ENCODE peak calls at places on chromosome 17, in eight cellular contexts. P, Z, F, W, S, J, I and U are unnamed samples.

GRCh38 chr17:34533811-34534527 is 45.4 kb upstream of the TMEM132E start:
- DNase-seq in P (no peak), Z (no peak), J (no peak), S (no peak), I (no peak), F (no peak), W (no peak), U (no peak)

GRCh38 chr17:45020354-45021138 is 30.9 kb downstream of the DCAKD start:
- DNase-seq in P (no peak), I (peak; percentile 69), S (no peak), J (no peak), F (no peak), Z (peak; percentile 22), W (no peak), U (no peak)

GRCh38 chr17:31854672-31855071 is 4.4 kb downstream of the COPRS start:
- DNase-seq in J (no peak), S (no peak), F (no peak), P (no peak), Z (no peak), W (no peak), I (no peak), U (no peak)

GRCh38 chr17:34981538-34982241 is 1.4 kb downstream of the LIG3 start:
- DNase-seq in I (no peak), Z (peak; percentile 47), P (no peak), S (no peak), F (no peak), W (peak; percentile 37), J (no peak), U (peak; percentile 40)

GRCh38 chr17:43740541-43740940 is 18.1 kb downstream of the SOST start:
- DNase-seq in I (no peak), P (no peak), Z (peak; percentile 59), F (no peak), J (no peak), S (no peak), W (no peak), U (no peak)

GRCh38 chr17:1110844-1111598 is 68.8 kb downstream of the ABR start:
- DNase-seq in F (no peak), P (peak; percentile 90), I (peak; percentile 53), W (peak; percentile 65), J (peak; percentile 79), S (peak; percentile 88), Z (peak; percentile 91), U (no peak)

GRCh38 chr17:3754458-3755334 is 31.0 kb downstream of the HASPIN start:
- DNase-seq in F (no peak), P (no peak), Z (no peak), S (peak; percentile 95), J (no peak), W (peak; percentile 79), I (peak; percentile 99), U (peak; percentile 94)

GRCh38 chr17:78532922-78533640 is 44.1 kb downstream of the DNAH17 start:
- DNase-seq in P (peak; percentile 90), F (no peak), I (no peak), J (no peak), Z (peak; percentile 68), W (no peak), S (peak; percentile 27), U (no peak)

GRCh38 chr17:39627170-39627716 is 491 bp downstream of the PPP1R1B start:
- DNase-seq in I (no peak), J (no peak), S (no peak), F (no peak), P (no peak), W (peak; percentile 62), Z (no peak), U (no peak)

GRCh38 chr17:40283662-40284061 is 4.0 kb upstream of the CDC6 start:
- DNase-seq in P (peak; percentile 46), I (no peak), F (no peak), Z (peak; percentile 96), W (no peak), S (peak; percentile 87), J (no peak), U (no peak)

GRCh38 chr17:65190467-65191095 is 53.4 kb downstream of the RGS9 start:
- DNase-seq in I (no peak), W (no peak), P (no peak), F (no peak), S (no peak), Z (peak; percentile 89), J (no peak), U (no peak)

GRCh38 chr17:31470592-31470991 is 79.1 kb downstream of the RAB11FIP4 start:
- DNase-seq in I (no peak), Z (no peak), F (no peak), S (no peak), P (no peak), W (no peak), J (no peak), U (no peak)

GRCh38 chr17:82098939-82099765 is 1.1 kb upstream of the FASN start:
- DNase-seq in S (no peak), W (no peak), F (no peak), J (no peak), I (no peak), Z (no peak), P (no peak), U (peak; percentile 91)

GRCh38 chr17:699350-699749 is 15.3 kb downstream of the VPS53 start:
- DNase-seq in W (no peak), I (no peak), J (no peak), P (no peak), S (no peak), Z (no peak), F (no peak), U (no peak)

GRCh38 chr17:49819118-49819517 is 28.8 kb downstream of the TAC4 start:
- DNase-seq in W (no peak), F (no peak), S (no peak), Z (no peak), P (no peak), J (no peak), I (no peak), U (no peak)

GRCh38 chr17:28421775-28422305 is 15.8 kb upstream of the SLC46A1 start:
- DNase-seq in P (no peak), J (no peak), W (no peak), I (no peak), Z (no peak), F (no peak), S (no peak), U (no peak)

GRCh38 chr17:60318830-60319229 is 73.1 kb downstream of the USP32 start:
- DNase-seq in P (no peak), W (no peak), F (no peak), I (no peak), J (no peak), Z (no peak), S (no peak), U (no peak)

GRCh38 chr17:79064026-79064425 is 10.6 kb upstream of the ENGASE start:
- DNase-seq in F (no peak), J (no peak), I (no peak), S (no peak), P (no peak), W (no peak), Z (no peak), U (no peak)

GRCh38 chr17:50173335-50173941 is 7.6 kb downstream of the SGCA start:
- DNase-seq in W (peak; percentile 72), P (no peak), J (no peak), Z (peak; percentile 95), F (no peak), I (no peak), S (no peak), U (no peak)

GRCh38 chr17:30256756-30257506 is 21.4 kb upstream of the SLC6A4 start:
- DNase-seq in F (no peak), Z (peak; percentile 66), J (no peak), I (no peak), P (no peak), W (peak; percentile 14), S (no peak), U (no peak)

GRCh38 chr17:73323622-73324455 is 12.0 kb upstream of the CDC42EP4 start:
- DNase-seq in S (no peak), P (no peak), J (no peak), Z (peak; percentile 58), W (peak; percentile 41), I (no peak), F (no peak), U (no peak)
- TF ChIP-seq RAD21 in S (no peak), P (no peak), J (no peak), Z (no peak), W (no peak), I (no peak), F (no peak), U (no peak)

GRCh38 chr17:10061131-10061581 is 137.2 kb downstream of the GAS7 start:
- DNase-seq in W (peak; percentile 73), F (no peak), J (no peak), S (no peak), Z (no peak), I (no peak), P (no peak), U (no peak)
- TF ChIP-seq RAD21 in W (no peak), F (no peak), J (no peak), S (no peak), Z (no peak), I (no peak), P (no peak), U (no peak)

DNA sequence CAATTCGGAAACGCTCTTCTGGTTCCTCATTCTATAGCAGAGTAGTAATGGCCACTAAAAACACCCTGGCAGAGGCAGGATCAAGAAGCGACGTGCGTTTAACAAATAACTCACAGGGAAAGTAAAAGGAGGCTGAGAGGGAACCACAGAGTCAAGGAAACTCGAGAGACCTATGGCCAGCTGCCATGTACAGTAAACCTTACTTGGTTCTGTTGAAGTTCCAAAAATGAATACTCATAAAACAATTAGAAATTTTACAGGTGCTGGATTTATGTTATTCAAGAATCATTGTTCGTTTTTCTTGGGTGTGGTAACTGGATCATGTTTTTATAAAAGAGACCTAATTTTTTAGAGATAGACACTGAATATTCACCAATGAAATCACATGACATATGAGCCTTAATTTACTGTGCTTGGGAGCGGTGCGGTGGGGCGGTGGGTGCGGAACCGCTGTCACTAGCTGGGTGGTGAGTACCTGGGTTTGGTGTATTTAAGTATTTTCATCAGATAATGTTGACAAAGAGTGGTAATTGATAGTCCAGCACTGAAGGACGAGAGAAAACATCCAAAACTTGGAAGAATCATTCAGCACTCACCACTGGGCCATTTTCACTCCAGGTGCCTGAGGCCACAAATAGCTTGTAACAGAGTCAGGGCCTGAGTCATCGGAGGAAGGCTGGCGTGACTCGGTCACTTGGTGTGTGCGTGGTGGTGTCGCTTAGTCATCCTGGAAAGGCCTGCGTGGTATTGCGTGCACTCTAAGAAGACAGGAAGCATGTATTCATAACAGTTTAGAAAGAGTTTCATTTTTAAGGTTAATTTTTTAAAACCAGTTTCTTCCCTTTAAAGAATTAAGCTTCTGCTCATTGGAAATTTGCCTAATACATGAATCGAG is 135.4 kb upstream of the CHMP6 start:
- DNase-seq in J (peak; percentile 31), S (peak; percentile 94), I (no peak), W (no peak), P (peak; percentile 96), Z (peak; percentile 100), F (peak; percentile 77), U (peak; percentile 91)
- TF ChIP-seq RAD21 in J (no peak), S (no peak), I (no peak), W (no peak), P (no peak), Z (peak; percentile 41), F (peak; percentile 27), U (no peak)

DNA sequence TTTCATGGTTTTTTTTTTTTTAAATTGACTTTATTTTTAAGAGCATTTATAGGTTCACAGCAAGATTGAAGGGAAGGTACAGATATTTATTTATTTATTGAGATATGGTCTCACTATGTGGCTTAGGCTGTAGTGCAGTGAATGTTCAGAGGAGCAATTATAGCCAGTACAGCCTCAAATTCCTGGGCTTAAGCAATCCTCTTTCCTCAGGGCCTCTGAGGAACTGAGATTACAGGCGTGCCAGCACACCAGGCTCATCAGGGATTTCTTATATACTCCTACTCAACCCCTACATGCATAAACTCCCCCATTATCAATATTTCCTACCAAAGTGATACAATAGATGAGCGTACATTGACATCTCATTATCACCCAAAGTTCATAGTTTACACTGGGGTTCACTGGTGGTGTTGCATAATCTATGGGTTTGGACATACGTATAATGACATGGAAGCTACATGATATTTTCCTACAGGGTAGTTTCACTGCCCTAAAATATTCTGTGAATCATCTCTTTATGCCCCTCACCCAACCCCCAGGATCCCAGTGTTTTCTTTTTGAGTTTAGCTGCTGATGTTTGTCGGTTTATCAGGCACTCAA is 33.5 kb downstream of the HS3ST3B1 start:
- DNase-seq in P (no peak), S (no peak), Z (no peak), W (no peak), I (no peak), F (no peak), J (no peak), U (no peak)
- TF ChIP-seq RAD21 in P (no peak), S (no peak), Z (no peak), W (no peak), I (no peak), F (no peak), J (no peak), U (no peak)